ENCODE peak calls at places on chromosomes 5 and 9, in six cellular contexts. One of them, this sample, is unnamed.

GRCh38 chr5:73135429-73136276 is 15.3 kb downstream of the TMEM171 start:
- DNase-seq in cardiac muscle cell: peak; percentile 48
- DNase-seq in H9: peak; percentile 53
- DNase-seq in esophagus muscularis mucosa: no peak
- DNase-seq in aorta: no peak
- DNase-seq in left ventricle myocardium inferior: no peak
- DNase-seq in this sample: no peak

GRCh38 chr5:26737763-26738162 is 300.6 kb downstream of the CDH9 start:
- DNase-seq in left ventricle myocardium inferior: no peak
- DNase-seq in cardiac muscle cell: no peak
- DNase-seq in H9: no peak
- DNase-seq in aorta: no peak
- DNase-seq in esophagus muscularis mucosa: no peak
- DNase-seq in this sample: no peak

GRCh38 chr9:18274693-18275092 is 199.3 kb upstream of the ADAMTSL1 start:
- DNase-seq in cardiac muscle cell: peak; percentile 83
- DNase-seq in esophagus muscularis mucosa: no peak
- DNase-seq in left ventricle myocardium inferior: no peak
- DNase-seq in H9: no peak
- DNase-seq in aorta: no peak
- DNase-seq in this sample: no peak

GRCh38 chr5:1033606-1034420 is 25.2 kb downstream of the NKD2 start:
- DNase-seq in aorta: peak; percentile 71
- DNase-seq in esophagus muscularis mucosa: no peak
- DNase-seq in left ventricle myocardium inferior: peak; percentile 8
- DNase-seq in H9: no peak
- DNase-seq in cardiac muscle cell: no peak
- DNase-seq in this sample: peak; percentile 12

GRCh38 chr5:80569961-80570786 is at the start of gene ANKRD34B:
- DNase-seq in H9: peak; percentile 86
- DNase-seq in esophagus muscularis mucosa: no peak
- DNase-seq in left ventricle myocardium inferior: no peak
- DNase-seq in cardiac muscle cell: peak; percentile 12
- DNase-seq in aorta: peak; percentile 73
- DNase-seq in this sample: no peak

GRCh38 chr9:108631890-108632289 is 223.9 kb downstream of the ACTL7B start:
- DNase-seq in H9: no peak
- DNase-seq in cardiac muscle cell: no peak
- DNase-seq in left ventricle myocardium inferior: no peak
- DNase-seq in esophagus muscularis mucosa: no peak
- DNase-seq in aorta: no peak
- DNase-seq in this sample: no peak

GRCh38 chr9:136338511-136338910 is 11.2 kb downstream of the GPSM1 start:
- DNase-seq in aorta: no peak
- DNase-seq in H9: no peak
- DNase-seq in left ventricle myocardium inferior: no peak
- DNase-seq in esophagus muscularis mucosa: no peak
- DNase-seq in cardiac muscle cell: no peak
- DNase-seq in this sample: no peak

GRCh38 chr5:79225026-79225425 is 10.9 kb upstream of the JMY start:
- DNase-seq in left ventricle myocardium inferior: no peak
- DNase-seq in cardiac muscle cell: no peak
- DNase-seq in H9: no peak
- DNase-seq in aorta: no peak
- DNase-seq in esophagus muscularis mucosa: no peak
- DNase-seq in this sample: no peak

GRCh38 chr5:59760798-59761348 is 132.7 kb downstream of the PDE4D start:
- DNase-seq in H9: no peak
- DNase-seq in aorta: no peak
- DNase-seq in left ventricle myocardium inferior: no peak
- DNase-seq in cardiac muscle cell: peak; percentile 65
- DNase-seq in esophagus muscularis mucosa: no peak
- DNase-seq in this sample: no peak

GRCh38 chr9:281753-282645 is 67.3 kb downstream of the DOCK8 start:
- DNase-seq in H9: no peak
- DNase-seq in esophagus muscularis mucosa: no peak
- DNase-seq in left ventricle myocardium inferior: no peak
- DNase-seq in aorta: no peak
- DNase-seq in cardiac muscle cell: no peak
- DNase-seq in this sample: no peak

GRCh38 chr5:40436535-40437237 is 243.0 kb upstream of the PTGER4 start:
- DNase-seq in left ventricle myocardium inferior: no peak
- DNase-seq in H9: no peak
- DNase-seq in aorta: no peak
- DNase-seq in esophagus muscularis mucosa: no peak
- DNase-seq in cardiac muscle cell: no peak
- DNase-seq in this sample: no peak

GRCh38 chr5:87101321-87101720 is 166.4 kb upstream of the RASA1 start:
- DNase-seq in esophagus muscularis mucosa: no peak
- DNase-seq in cardiac muscle cell: no peak
- DNase-seq in H9: no peak
- DNase-seq in left ventricle myocardium inferior: no peak
- DNase-seq in aorta: no peak
- DNase-seq in this sample: no peak
- H3K27ac ChIP-seq in esophagus muscularis mucosa: no peak overlapping the region
- H3K27ac ChIP-seq in cardiac muscle cell: no peak overlapping the region
- H3K27ac ChIP-seq in H9: no peak overlapping the region
- H3K27ac ChIP-seq in left ventricle myocardium inferior: no peak overlapping the region
- H3K27ac ChIP-seq in aorta: no peak overlapping the region
- H3K27ac ChIP-seq in this sample: no peak overlapping the region

GRCh38 chr5:177469061-177469628 is 4.3 kb downstream of the DBN1 start:
- DNase-seq in cardiac muscle cell: no peak
- DNase-seq in aorta: peak; percentile 83
- DNase-seq in esophagus muscularis mucosa: no peak
- DNase-seq in H9: peak; percentile 81
- DNase-seq in left ventricle myocardium inferior: peak; percentile 62
- DNase-seq in this sample: no peak

GRCh38 chr5:177468329-177469058 is 4.9 kb downstream of the DBN1 start:
- DNase-seq in esophagus muscularis mucosa: no peak
- DNase-seq in H9: no peak
- DNase-seq in aorta: no peak
- DNase-seq in left ventricle myocardium inferior: peak; percentile 63
- DNase-seq in cardiac muscle cell: no peak
- DNase-seq in this sample: no peak

GRCh38 chr5:177471610-177472356 is 1.7 kb downstream of the DBN1 start:
- DNase-seq in cardiac muscle cell: peak; percentile 52
- DNase-seq in left ventricle myocardium inferior: peak; percentile 73
- DNase-seq in aorta: peak; percentile 88
- DNase-seq in esophagus muscularis mucosa: no peak
- DNase-seq in H9: no peak
- DNase-seq in this sample: no peak

GRCh38 chr5:177470759-177471536 is 2.5 kb downstream of the DBN1 start:
- DNase-seq in esophagus muscularis mucosa: no peak
- DNase-seq in left ventricle myocardium inferior: no peak
- DNase-seq in aorta: no peak
- DNase-seq in cardiac muscle cell: no peak
- DNase-seq in H9: no peak
- DNase-seq in this sample: no peak

DNA sequence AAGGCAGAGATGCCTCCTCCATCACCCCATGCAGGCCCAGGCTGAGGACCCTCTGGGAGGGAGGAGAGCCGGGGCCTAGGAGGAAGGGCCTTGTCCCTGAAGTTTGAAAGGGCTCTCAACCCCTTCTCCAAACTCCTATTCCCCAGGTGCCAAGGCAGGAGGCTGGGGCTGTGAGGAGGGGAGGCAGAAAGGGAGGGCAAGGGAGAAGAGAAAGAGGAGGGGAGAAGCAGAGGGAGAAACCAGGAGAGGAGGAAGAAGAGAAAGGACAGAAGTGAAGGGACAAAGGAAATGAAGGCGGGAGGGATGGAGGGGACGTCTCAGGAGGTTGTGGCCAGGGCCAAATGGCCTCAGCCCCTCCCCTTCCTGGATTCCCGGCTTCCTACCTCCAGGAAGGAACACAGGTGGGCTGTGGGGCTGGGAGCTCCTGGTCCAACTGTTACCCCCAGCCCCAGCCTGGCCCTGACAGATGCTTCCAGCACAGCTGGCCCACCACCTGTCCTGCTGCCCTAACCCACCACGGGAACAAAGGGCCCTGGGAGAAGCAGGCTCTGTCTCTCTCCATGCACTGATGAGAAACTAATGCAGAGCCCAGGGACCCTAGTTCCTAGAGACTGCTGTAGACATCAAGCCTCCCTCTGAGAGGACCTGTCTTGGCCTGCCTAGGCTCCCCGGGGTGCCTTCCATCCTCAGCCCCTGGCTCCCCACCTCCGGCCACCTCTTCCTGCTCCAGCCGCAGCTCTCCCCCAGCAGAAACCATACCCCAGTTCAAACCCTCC is 3.5 kb downstream of the DBN1 start:
- DNase-seq in aorta: no peak
- DNase-seq in left ventricle myocardium inferior: no peak
- DNase-seq in esophagus muscularis mucosa: no peak
- DNase-seq in cardiac muscle cell: no peak
- DNase-seq in H9: no peak
- DNase-seq in this sample: no peak
- H3K27ac ChIP-seq in aorta: no peak overlapping the region
- H3K27ac ChIP-seq in left ventricle myocardium inferior: peak overlapping the region; percentile 92
- H3K27ac ChIP-seq in esophagus muscularis mucosa: peak overlapping the region; percentile 94
- H3K27ac ChIP-seq in cardiac muscle cell: no peak overlapping the region
- H3K27ac ChIP-seq in H9: no peak overlapping the region
- H3K27ac ChIP-seq in this sample: no peak overlapping the region

DNA sequence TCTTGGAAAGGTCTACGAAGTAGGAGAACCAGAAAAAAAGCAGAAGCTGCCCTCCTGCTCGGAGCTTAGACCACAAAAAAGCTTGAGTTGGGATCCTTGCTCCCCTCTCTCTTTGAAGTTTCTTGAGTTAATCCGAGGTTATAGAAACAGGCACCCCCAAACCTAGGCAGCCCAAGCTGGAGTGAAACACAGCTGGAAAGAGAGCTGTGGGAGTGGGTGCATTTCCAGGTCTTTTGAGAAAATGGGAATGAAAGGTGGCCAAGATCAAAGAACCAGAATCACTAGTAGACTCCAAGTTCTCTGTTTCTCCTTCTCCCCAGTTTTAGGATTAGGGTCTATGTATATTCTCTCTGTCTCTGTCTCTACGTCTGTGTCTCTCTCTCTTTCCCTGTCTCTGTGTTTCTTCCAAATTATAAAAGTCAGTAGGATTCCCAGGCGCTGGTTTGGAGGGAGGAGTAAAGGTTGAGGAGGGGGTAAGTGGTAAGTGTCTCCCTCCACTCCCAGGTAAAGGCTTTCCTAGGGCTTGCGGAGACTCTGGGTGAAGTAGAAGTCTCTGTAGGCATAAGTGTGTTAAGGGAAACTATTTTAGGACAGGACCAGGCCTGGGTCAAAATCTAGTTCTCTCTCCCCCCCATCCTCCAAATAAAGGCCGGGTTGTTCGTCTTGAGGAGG is 2.9 kb downstream of the LHX2 start:
- DNase-seq in aorta: no peak
- DNase-seq in left ventricle myocardium inferior: no peak
- DNase-seq in esophagus muscularis mucosa: no peak
- DNase-seq in cardiac muscle cell: no peak
- DNase-seq in H9: no peak
- DNase-seq in this sample: no peak
- H3K27ac ChIP-seq in aorta: no peak overlapping the region
- H3K27ac ChIP-seq in left ventricle myocardium inferior: no peak overlapping the region
- H3K27ac ChIP-seq in esophagus muscularis mucosa: no peak overlapping the region
- H3K27ac ChIP-seq in cardiac muscle cell: no peak overlapping the region
- H3K27ac ChIP-seq in H9: no peak overlapping the region
- H3K27ac ChIP-seq in this sample: no peak overlapping the region

GRCh38 chr5:38451372-38451735 is 105.1 kb downstream of the LIFR start:
- DNase-seq in left ventricle myocardium inferior: no peak
- DNase-seq in esophagus muscularis mucosa: no peak
- DNase-seq in aorta: no peak
- DNase-seq in cardiac muscle cell: no peak
- DNase-seq in H9: no peak
- DNase-seq in this sample: no peak
- H3K27ac ChIP-seq in left ventricle myocardium inferior: no peak overlapping the region
- H3K27ac ChIP-seq in esophagus muscularis mucosa: no peak overlapping the region
- H3K27ac ChIP-seq in aorta: no peak overlapping the region
- H3K27ac ChIP-seq in cardiac muscle cell: no peak overlapping the region
- H3K27ac ChIP-seq in H9: no peak overlapping the region
- H3K27ac ChIP-seq in this sample: no peak overlapping the region

DNA sequence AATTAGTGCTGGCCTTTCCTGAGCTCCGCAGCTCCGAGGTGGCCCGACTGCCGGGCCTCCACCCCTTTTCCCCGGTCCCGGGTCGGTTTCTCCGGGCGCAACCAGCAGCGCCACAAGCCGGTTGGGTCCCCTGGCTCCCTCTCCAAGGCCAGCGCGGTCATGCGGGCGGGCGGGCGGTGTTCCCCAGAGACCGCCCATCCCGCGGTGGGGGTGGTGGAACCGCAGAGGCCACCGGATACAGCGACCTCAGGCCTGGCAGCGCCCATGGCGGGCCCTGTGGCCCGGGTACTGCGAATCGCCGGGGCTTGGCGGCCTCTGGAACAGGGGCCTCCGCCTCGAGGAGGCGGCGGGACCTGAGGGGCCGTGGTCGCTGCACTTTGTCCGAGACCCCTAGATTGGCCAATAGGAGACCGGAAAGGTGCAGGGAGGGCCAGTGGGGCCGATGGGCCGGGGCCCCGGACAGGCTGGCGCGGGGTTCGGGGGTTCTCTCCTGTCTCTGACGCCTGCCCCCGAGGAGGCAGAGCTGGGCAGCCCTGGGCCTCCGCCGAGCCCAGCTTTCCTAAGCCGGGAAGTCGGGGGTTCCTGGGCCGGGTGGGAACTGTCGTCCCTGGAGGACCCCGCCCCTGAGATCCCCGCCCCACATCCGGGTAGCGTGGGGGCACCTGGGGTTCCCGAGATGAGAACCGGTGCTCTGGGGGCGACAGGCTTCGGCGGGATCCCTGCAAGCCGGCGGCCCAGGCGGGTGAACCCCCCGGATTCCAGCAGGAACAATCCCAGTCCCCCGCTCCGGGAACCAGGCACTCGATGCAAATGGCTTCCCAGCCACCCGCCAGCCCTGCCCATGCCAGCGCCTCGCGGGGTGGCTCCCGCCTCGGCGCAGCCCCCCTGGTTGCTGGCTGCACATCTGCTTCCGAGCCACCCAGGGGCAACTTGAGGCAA is 293.9 kb downstream of the ZSWIM6 start:
- DNase-seq in left ventricle myocardium inferior: peak; percentile 83
- DNase-seq in H9: peak; percentile 79
- DNase-seq in cardiac muscle cell: peak; percentile 58
- DNase-seq in esophagus muscularis mucosa: no peak
- DNase-seq in aorta: peak; percentile 91
- DNase-seq in this sample: peak; percentile 87
- H3K27ac ChIP-seq in left ventricle myocardium inferior: peak overlapping the region; percentile 95
- H3K27ac ChIP-seq in H9: no peak overlapping the region
- H3K27ac ChIP-seq in cardiac muscle cell: no peak overlapping the region
- H3K27ac ChIP-seq in esophagus muscularis mucosa: peak overlapping the region; percentile 90
- H3K27ac ChIP-seq in aorta: peak overlapping the region; percentile 14
- H3K27ac ChIP-seq in this sample: peak overlapping the region; percentile 97